ENCODE peak calls at places on chromosomes 12 and 14, in five cellular contexts. V, N, X, K and G are unnamed samples.

GRCh38 chr12:130592641-130593040 is 123.5 kb downstream of the RIMBP2 start:
- DNase-seq in V (no peak), K (no peak), N (no peak), X (no peak), G (no peak)

GRCh38 chr14:51914310-51914709 is 53.9 kb downstream of the GNG2 start:
- DNase-seq in N (no peak), V (no peak), X (no peak), K (no peak), G (no peak)

GRCh38 chr14:32201816-32202467 is at the start of gene RNU6-7:
- DNase-seq in K (no peak), V (peak; percentile 70), N (peak; percentile 66), X (no peak), G (no peak)

GRCh38 chr14:93884950-93885349 is 42.2 kb upstream of the FAM181A start:
- DNase-seq in N (no peak), K (no peak), X (no peak), V (no peak), G (no peak)

GRCh38 chr12:19847294-19848059 is 408.2 kb downstream of the AEBP2 start:
- DNase-seq in X (peak; percentile 69), V (no peak), N (no peak), K (no peak), G (no peak)

GRCh38 chr12:3204143-3204542 is 127.0 kb downstream of the TSPAN9 start:
- DNase-seq in K (no peak), N (no peak), V (no peak), X (no peak), G (no peak)

GRCh38 chr12:12180575-12180974 is 86.3 kb downstream of the LRP6 start:
- DNase-seq in N (no peak), X (no peak), V (no peak), K (no peak), G (no peak)

GRCh38 chr12:6115389-6115788 is 9.1 kb downstream of the VWF start:
- DNase-seq in V (no peak), N (no peak), K (no peak), X (peak; percentile 23), G (no peak)

GRCh38 chr14:70567791-70568190 is 32.7 kb downstream of the MED6 start:
- DNase-seq in X (peak; percentile 36), V (no peak), N (peak; percentile 2), K (peak; percentile 35), G (no peak)

DNA sequence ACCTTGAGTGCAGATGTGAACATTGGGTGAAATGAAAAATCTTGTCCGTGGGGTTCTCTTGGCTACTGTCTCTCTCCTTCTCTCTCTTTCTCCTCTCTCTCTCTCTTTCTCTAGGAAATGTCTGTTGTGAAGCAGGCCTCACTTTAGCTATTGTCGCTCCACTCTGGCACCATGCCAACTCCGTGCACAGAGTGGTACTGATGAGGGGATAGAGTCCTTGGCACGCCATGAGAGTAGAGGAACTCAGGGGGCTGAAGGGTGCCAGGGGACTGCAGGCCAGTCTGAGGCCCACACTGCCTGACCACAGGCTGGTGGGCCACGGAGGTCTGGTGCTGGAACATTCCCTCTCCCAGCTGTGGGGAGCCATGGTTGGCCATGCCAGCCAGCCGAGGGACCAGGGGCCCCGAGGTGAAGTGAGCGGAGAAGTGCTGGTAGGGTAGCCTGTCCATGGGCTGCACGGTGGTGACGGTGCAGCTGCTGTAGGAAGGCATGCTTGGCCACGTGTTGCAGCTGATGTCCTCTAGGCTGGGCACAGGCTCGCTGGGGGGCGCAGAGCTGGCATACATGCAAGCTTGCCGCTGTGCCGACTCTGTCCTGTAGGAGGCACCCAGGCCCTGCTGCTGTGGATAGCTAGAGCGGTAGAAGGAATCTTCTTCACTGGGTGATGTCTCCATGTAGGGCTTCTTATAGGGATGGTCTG is 50.4 kb downstream of the TBX5 start:
- DNase-seq in X (no peak), N (no peak), V (no peak), K (no peak), G (no peak)
- TF ChIP-seq CTCF in X (no peak), N (no peak), V (no peak), K (no peak), G (peak; percentile 9)

GRCh38 chr12:25970916-25971674 is 12.6 kb downstream of the RASSF8 start:
- DNase-seq in V (no peak), K (no peak), X (peak; percentile 39), N (no peak), G (no peak)
- TF ChIP-seq CTCF in V (no peak), K (no peak), X (peak; percentile 37), N (no peak), G (no peak)

GRCh38 chr14:88551094-88551870 is 3.5 kb downstream of the PTPN21 start:
- DNase-seq in V (peak; percentile 91), K (peak; percentile 49), X (peak; percentile 86), N (peak; percentile 32), G (peak; percentile 90)
- TF ChIP-seq CTCF in V (no peak), K (no peak), X (peak; percentile 36), N (no peak), G (peak; percentile 30)

GRCh38 chr12:67558775-67559174 is 89.8 kb upstream of the DYRK2 start:
- DNase-seq in V (no peak), N (no peak), X (no peak), K (no peak), G (no peak)
- TF ChIP-seq CTCF in V (no peak), N (no peak), X (no peak), K (no peak), G (no peak)